ENCODE peak calls at places on chromosomes 5 and 9, in six cellular contexts. One of them, this sample, is unnamed.
A peak's percentile ranks its signal among the peaks of the same experiment; 100 is the strongest.

GRCh38 chr5:115573133-115573532 is 28.6 kb upstream of the FEM1C start:
- DNase-seq in effector memory CD4-positive, alpha-beta T cell: no peak
- DNase-seq in astrocyte: peak; percentile 75
- DNase-seq in brain microvascular endothelial cell: peak; percentile 55
- DNase-seq in A549: no peak
- DNase-seq in GM13976: no peak
- DNase-seq in this sample: peak; percentile 42

GRCh38 chr5:16464664-16465543 is 696 bp downstream of the ZNF622 start:
- DNase-seq in effector memory CD4-positive, alpha-beta T cell: no peak
- DNase-seq in astrocyte: peak; percentile 30
- DNase-seq in brain microvascular endothelial cell: no peak
- DNase-seq in A549: no peak
- DNase-seq in GM13976: no peak
- DNase-seq in this sample: peak; percentile 38

GRCh38 chr5:141714542-141715303 is 32.7 kb upstream of the ARAP3 start:
- DNase-seq in effector memory CD4-positive, alpha-beta T cell: no peak
- DNase-seq in astrocyte: no peak
- DNase-seq in brain microvascular endothelial cell: no peak
- DNase-seq in A549: no peak
- DNase-seq in GM13976: no peak
- DNase-seq in this sample: no peak

GRCh38 chr5:132776077-132776931 is 735 bp downstream of the SEPTIN8 start:
- DNase-seq in effector memory CD4-positive, alpha-beta T cell: no peak
- DNase-seq in astrocyte: peak; percentile 25
- DNase-seq in brain microvascular endothelial cell: peak; percentile 20
- DNase-seq in A549: peak; percentile 33
- DNase-seq in GM13976: peak; percentile 58
- DNase-seq in this sample: peak; percentile 43

GRCh38 chr9:82882744-82883143 is 180.2 kb downstream of the RASEF start:
- DNase-seq in effector memory CD4-positive, alpha-beta T cell: no peak
- DNase-seq in astrocyte: peak; percentile 67
- DNase-seq in brain microvascular endothelial cell: peak; percentile 2
- DNase-seq in A549: no peak
- DNase-seq in GM13976: no peak
- DNase-seq in this sample: peak; percentile 73

GRCh38 chr5:54785729-54786548 is 199.5 kb downstream of the ESM1 start:
- DNase-seq in effector memory CD4-positive, alpha-beta T cell: no peak
- DNase-seq in astrocyte: peak; percentile 6
- DNase-seq in brain microvascular endothelial cell: no peak
- DNase-seq in A549: no peak
- DNase-seq in GM13976: no peak
- DNase-seq in this sample: peak; percentile 40

GRCh38 chr5:122404653-122405362 is 92.8 kb downstream of the SNCAIP start:
- DNase-seq in effector memory CD4-positive, alpha-beta T cell: no peak
- DNase-seq in astrocyte: no peak
- DNase-seq in brain microvascular endothelial cell: no peak
- DNase-seq in A549: no peak
- DNase-seq in GM13976: no peak
- DNase-seq in this sample: no peak

GRCh38 chr9:21964925-21965385 is 29.2 kb downstream of the CDKN2A start:
- DNase-seq in effector memory CD4-positive, alpha-beta T cell: peak; percentile 64
- DNase-seq in astrocyte: peak; percentile 53
- DNase-seq in brain microvascular endothelial cell: no peak
- DNase-seq in A549: no peak
- DNase-seq in GM13976: peak; percentile 69
- DNase-seq in this sample: peak; percentile 56

GRCh38 chr5:142841511-142842255 is 71.5 kb downstream of the ARHGAP26 start:
- DNase-seq in effector memory CD4-positive, alpha-beta T cell: no peak
- DNase-seq in astrocyte: peak; percentile 53
- DNase-seq in brain microvascular endothelial cell: no peak
- DNase-seq in A549: peak; percentile 41
- DNase-seq in GM13976: no peak
- DNase-seq in this sample: peak; percentile 44

GRCh38 chr5:43553381-43553780 is 3.5 kb downstream of the PAIP1 start:
- DNase-seq in effector memory CD4-positive, alpha-beta T cell: no peak
- DNase-seq in astrocyte: peak; percentile 32
- DNase-seq in brain microvascular endothelial cell: no peak
- DNase-seq in A549: no peak
- DNase-seq in GM13976: no peak
- DNase-seq in this sample: no peak

GRCh38 chr5:100647461-100648230 is 112.5 kb downstream of the FAM174A start:
- DNase-seq in effector memory CD4-positive, alpha-beta T cell: no peak
- DNase-seq in astrocyte: peak; percentile 27
- DNase-seq in brain microvascular endothelial cell: peak; percentile 29
- DNase-seq in A549: peak; percentile 24
- DNase-seq in GM13976: peak; percentile 19
- DNase-seq in this sample: peak; percentile 25

GRCh38 chr9:26356491-26356890 is 536.1 kb downstream of the CAAP1 start:
- DNase-seq in effector memory CD4-positive, alpha-beta T cell: no peak
- DNase-seq in astrocyte: no peak
- DNase-seq in brain microvascular endothelial cell: no peak
- DNase-seq in A549: no peak
- DNase-seq in GM13976: no peak
- DNase-seq in this sample: no peak

GRCh38 chr5:74464512-74465209 is 175.9 kb downstream of the ENC1 start:
- DNase-seq in effector memory CD4-positive, alpha-beta T cell: no peak
- DNase-seq in astrocyte: peak; percentile 33
- DNase-seq in brain microvascular endothelial cell: no peak
- DNase-seq in A549: no peak
- DNase-seq in GM13976: no peak
- DNase-seq in this sample: no peak

GRCh38 chr5:6066026-6066425 is 312.3 kb downstream of the MED10 start:
- DNase-seq in effector memory CD4-positive, alpha-beta T cell: no peak
- DNase-seq in astrocyte: no peak
- DNase-seq in brain microvascular endothelial cell: no peak
- DNase-seq in A549: no peak
- DNase-seq in GM13976: no peak
- DNase-seq in this sample: no peak

GRCh38 chr5:179304466-179304865 is 40.8 kb downstream of the ADAMTS2 start:
- DNase-seq in effector memory CD4-positive, alpha-beta T cell: no peak
- DNase-seq in astrocyte: peak; percentile 81
- DNase-seq in brain microvascular endothelial cell: peak; percentile 71
- DNase-seq in A549: no peak
- DNase-seq in GM13976: no peak
- DNase-seq in this sample: no peak

GRCh38 chr5:134584662-134585061 is 48.0 kb downstream of the SAR1B start:
- DNase-seq in effector memory CD4-positive, alpha-beta T cell: no peak
- DNase-seq in astrocyte: no peak
- DNase-seq in brain microvascular endothelial cell: no peak
- DNase-seq in A549: no peak
- DNase-seq in GM13976: no peak
- DNase-seq in this sample: no peak

GRCh38 chr5:88678780-88679491 is 204.0 kb downstream of the MEF2C start:
- DNase-seq in effector memory CD4-positive, alpha-beta T cell: no peak
- DNase-seq in astrocyte: no peak
- DNase-seq in brain microvascular endothelial cell: no peak
- DNase-seq in A549: no peak
- DNase-seq in GM13976: no peak
- DNase-seq in this sample: no peak

GRCh38 chr5:93096561-93096960 is 484.5 kb downstream of the NR2F1-AS1 start:
- DNase-seq in effector memory CD4-positive, alpha-beta T cell: no peak
- DNase-seq in astrocyte: no peak
- DNase-seq in brain microvascular endothelial cell: no peak
- DNase-seq in A549: no peak
- DNase-seq in GM13976: no peak
- DNase-seq in this sample: no peak

GRCh38 chr9:121650220-121651013 is 1.0 kb upstream of the DAB2IP start:
- DNase-seq in effector memory CD4-positive, alpha-beta T cell: no peak
- DNase-seq in astrocyte: peak; percentile 38
- DNase-seq in brain microvascular endothelial cell: no peak
- DNase-seq in A549: peak; percentile 62
- DNase-seq in GM13976: no peak
- DNase-seq in this sample: peak; percentile 64

GRCh38 chr9:132384376-132384775 is 22.3 kb downstream of the TTF1 start:
- DNase-seq in effector memory CD4-positive, alpha-beta T cell: no peak
- DNase-seq in astrocyte: no peak
- DNase-seq in brain microvascular endothelial cell: no peak
- DNase-seq in A549: no peak
- DNase-seq in GM13976: peak; percentile 72
- DNase-seq in this sample: no peak

GRCh38 chr5:108084105-108084504 is 297.8 kb downstream of the FBXL17 start:
- DNase-seq in effector memory CD4-positive, alpha-beta T cell: no peak
- DNase-seq in astrocyte: peak; percentile 46
- DNase-seq in brain microvascular endothelial cell: no peak
- DNase-seq in A549: no peak
- DNase-seq in GM13976: no peak
- DNase-seq in this sample: no peak

GRCh38 chr5:139481580-139482049 is 943 bp downstream of the STING1 start:
- DNase-seq in effector memory CD4-positive, alpha-beta T cell: no peak
- DNase-seq in astrocyte: no peak
- DNase-seq in brain microvascular endothelial cell: no peak
- DNase-seq in A549: no peak
- DNase-seq in GM13976: peak; percentile 51
- DNase-seq in this sample: peak; percentile 57

GRCh38 chr5:65262094-65262493 is 219.6 kb downstream of the ADAMTS6 start:
- DNase-seq in effector memory CD4-positive, alpha-beta T cell: no peak
- DNase-seq in astrocyte: peak; percentile 63
- DNase-seq in brain microvascular endothelial cell: peak; percentile 15
- DNase-seq in A549: no peak
- DNase-seq in GM13976: no peak
- DNase-seq in this sample: peak; percentile 88

GRCh38 chr5:168827636-168828035 is 248.5 kb upstream of the PANK3 start:
- DNase-seq in effector memory CD4-positive, alpha-beta T cell: no peak
- DNase-seq in astrocyte: no peak
- DNase-seq in brain microvascular endothelial cell: no peak
- DNase-seq in A549: no peak
- DNase-seq in GM13976: no peak
- DNase-seq in this sample: no peak

GRCh38 chr5:52727568-52727967 is 60.1 kb upstream of the ITGA1 start:
- DNase-seq in effector memory CD4-positive, alpha-beta T cell: no peak
- DNase-seq in astrocyte: peak; percentile 16
- DNase-seq in brain microvascular endothelial cell: peak; percentile 85
- DNase-seq in A549: no peak
- DNase-seq in GM13976: no peak
- DNase-seq in this sample: peak; percentile 95

GRCh38 chr5:37495668-37496067 is 116.5 kb downstream of the WDR70 start:
- DNase-seq in effector memory CD4-positive, alpha-beta T cell: no peak
- DNase-seq in astrocyte: peak; percentile 93
- DNase-seq in brain microvascular endothelial cell: peak; percentile 18
- DNase-seq in A549: peak; percentile 13
- DNase-seq in GM13976: no peak
- DNase-seq in this sample: no peak

GRCh38 chr9:20948703-20949102 is 82.7 kb downstream of the HACD4 start:
- DNase-seq in effector memory CD4-positive, alpha-beta T cell: no peak
- DNase-seq in astrocyte: no peak
- DNase-seq in brain microvascular endothelial cell: no peak
- DNase-seq in A549: no peak
- DNase-seq in GM13976: no peak
- DNase-seq in this sample: no peak

GRCh38 chr5:141858084-141858765 is 20.0 kb downstream of the PCDH1 start:
- DNase-seq in effector memory CD4-positive, alpha-beta T cell: no peak
- DNase-seq in astrocyte: no peak
- DNase-seq in brain microvascular endothelial cell: no peak
- DNase-seq in A549: no peak
- DNase-seq in GM13976: no peak
- DNase-seq in this sample: peak; percentile 45

GRCh38 chr5:139904566-139905400 is 109.2 kb downstream of the PSD2 start:
- DNase-seq in effector memory CD4-positive, alpha-beta T cell: no peak
- DNase-seq in astrocyte: no peak
- DNase-seq in brain microvascular endothelial cell: no peak
- DNase-seq in A549: no peak
- DNase-seq in GM13976: peak; percentile 52
- DNase-seq in this sample: no peak

GRCh38 chr5:1005362-1005851 is 3.2 kb upstream of the NKD2 start:
- DNase-seq in effector memory CD4-positive, alpha-beta T cell: no peak
- DNase-seq in astrocyte: no peak
- DNase-seq in brain microvascular endothelial cell: no peak
- DNase-seq in A549: no peak
- DNase-seq in GM13976: no peak
- DNase-seq in this sample: no peak

GRCh38 chr9:97304586-97304985 is 2.9 kb upstream of the CCDC180 start:
- DNase-seq in effector memory CD4-positive, alpha-beta T cell: no peak
- DNase-seq in astrocyte: no peak
- DNase-seq in brain microvascular endothelial cell: no peak
- DNase-seq in A549: no peak
- DNase-seq in GM13976: no peak
- DNase-seq in this sample: no peak

GRCh38 chr5:135705941-135706340 is 127.2 kb upstream of the CXCL14 start:
- DNase-seq in effector memory CD4-positive, alpha-beta T cell: no peak
- DNase-seq in astrocyte: no peak
- DNase-seq in brain microvascular endothelial cell: no peak
- DNase-seq in A549: no peak
- DNase-seq in GM13976: no peak
- DNase-seq in this sample: no peak

GRCh38 chr5:42745426-42745825 is 11.2 kb upstream of the CCDC152 start:
- DNase-seq in effector memory CD4-positive, alpha-beta T cell: no peak
- DNase-seq in astrocyte: no peak
- DNase-seq in brain microvascular endothelial cell: no peak
- DNase-seq in A549: peak; percentile 11
- DNase-seq in GM13976: no peak
- DNase-seq in this sample: peak; percentile 13

GRCh38 chr5:77644443-77645157 is 6.1 kb upstream of the OTP start:
- DNase-seq in effector memory CD4-positive, alpha-beta T cell: no peak
- DNase-seq in astrocyte: no peak
- DNase-seq in brain microvascular endothelial cell: no peak
- DNase-seq in A549: no peak
- DNase-seq in GM13976: peak; percentile 41
- DNase-seq in this sample: no peak

GRCh38 chr5:67639311-67639710 is 442.7 kb upstream of the CD180 start:
- DNase-seq in effector memory CD4-positive, alpha-beta T cell: no peak
- DNase-seq in astrocyte: no peak
- DNase-seq in brain microvascular endothelial cell: no peak
- DNase-seq in A549: no peak
- DNase-seq in GM13976: no peak
- DNase-seq in this sample: no peak

GRCh38 chr5:133130387-133131118 is 78.7 kb downstream of the HSPA4 start:
- DNase-seq in effector memory CD4-positive, alpha-beta T cell: no peak
- DNase-seq in astrocyte: no peak
- DNase-seq in brain microvascular endothelial cell: no peak
- DNase-seq in A549: no peak
- DNase-seq in GM13976: no peak
- DNase-seq in this sample: peak; percentile 49

GRCh38 chr5:55231476-55232193 is 1.8 kb downstream of the CCNO start:
- DNase-seq in effector memory CD4-positive, alpha-beta T cell: no peak
- DNase-seq in astrocyte: no peak
- DNase-seq in brain microvascular endothelial cell: no peak
- DNase-seq in A549: no peak
- DNase-seq in GM13976: peak; percentile 43
- DNase-seq in this sample: peak; percentile 50

GRCh38 chr9:121299125-121299466 is 31.1 kb downstream of the GSN start:
- DNase-seq in effector memory CD4-positive, alpha-beta T cell: no peak
- DNase-seq in astrocyte: no peak
- DNase-seq in brain microvascular endothelial cell: no peak
- DNase-seq in A549: no peak
- DNase-seq in GM13976: no peak
- DNase-seq in this sample: no peak